ENCODE peak calls at places on chromosomes 1 and 21, in ten cellular contexts. N is H4; C is pancreas; W is AG09309; G is activated CD8-positive, alpha-beta memory T cell treated with anti-CD3 and anti-CD28 coated beads, Interleukin-2, amount 50 U/mL, for 4 hours; D is activated CD4-positive, alpha-beta T cell treated with anti-CD3 and anti-CD28 coated beads for 48 hours; A is left ventricle myocardium inferior; B is dermis microvascular lymphatic vessel endothelial cell; F is hypothalamus; O is T-helper 9 cell. P is an unnamed sample.

GRCh38 chr21:29299046-29299905 is 554 bp downstream of the BACH1 start:
- DNase-seq in N (peak), C (peak), W (no peak), G (peak), D (peak), A (peak), B (peak), F (peak), O (peak), P (peak)

GRCh38 chr1:232319106-232319505 is 310.8 kb downstream of the SIPA1L2 start:
- DNase-seq in N (no peak), C (no peak), W (no peak), G (no peak), D (no peak), A (peak), B (no peak), F (no peak), O (no peak), P (no peak)

GRCh38 chr1:22710688-22711024 is at the start of gene EPHB2:
- DNase-seq in N (peak), C (peak), W (no peak), G (no peak), D (peak), A (peak), B (peak), F (peak), O (no peak), P (no peak)

GRCh38 chr1:111221633-111222286 is 5.8 kb upstream of the CHI3L2 start:
- DNase-seq in N (no peak), C (no peak), W (no peak), G (no peak), D (peak), A (no peak), B (no peak), F (no peak), O (no peak), P (peak)

GRCh38 chr1:53134961-53135734 is 7.3 kb downstream of the SLC1A7 start:
- DNase-seq in N (peak), C (no peak), W (no peak), G (no peak), D (no peak), A (no peak), B (no peak), F (no peak), O (no peak), P (no peak)

GRCh38 chr1:26318338-26319064 is 743 bp downstream of the CD52 start:
- DNase-seq in N (no peak), C (no peak), W (no peak), G (peak), D (peak), A (peak), B (no peak), F (no peak), O (no peak), P (no peak)

GRCh38 chr21:14585122-14585521 is 39.0 kb upstream of the SAMSN1 start:
- DNase-seq in N (no peak), C (no peak), W (no peak), G (no peak), D (no peak), A (no peak), B (no peak), F (no peak), O (no peak), P (no peak)

GRCh38 chr1:183778568-183779433 is 26.1 kb upstream of the RGL1 start:
- DNase-seq in N (no peak), C (no peak), W (no peak), G (no peak), D (no peak), A (peak), B (no peak), F (no peak), O (no peak), P (no peak)

GRCh38 chr1:33878392-33878791 is 14.5 kb downstream of the HMGB4 start:
- DNase-seq in N (no peak), C (no peak), W (no peak), G (no peak), D (no peak), A (no peak), B (no peak), F (no peak), O (no peak), P (no peak)

GRCh38 chr1:237043846-237044636 is 2.1 kb downstream of the RYR2 start:
- DNase-seq in N (no peak), C (no peak), W (no peak), G (no peak), D (no peak), A (peak), B (no peak), F (no peak), O (no peak), P (no peak)

GRCh38 chr1:9400425-9401079 is 107.9 kb downstream of the SPSB1 start:
- DNase-seq in N (no peak), C (no peak), W (no peak), G (no peak), D (peak), A (no peak), B (peak), F (no peak), O (no peak), P (no peak)

GRCh38 chr21:38979271-38980196 is 173.8 kb downstream of the ETS2 start:
- DNase-seq in N (peak), C (no peak), W (peak), G (no peak), D (peak), A (no peak), B (no peak), F (no peak), O (no peak), P (no peak)

GRCh38 chr1:202207292-202207691 is 13.7 kb downstream of the LGR6 start:
- DNase-seq in N (peak), C (no peak), W (peak), G (no peak), D (no peak), A (no peak), B (peak), F (no peak), O (no peak), P (no peak)

GRCh38 chr1:198693321-198693720 is 54.5 kb downstream of the PTPRC start:
- DNase-seq in N (no peak), C (no peak), W (no peak), G (no peak), D (no peak), A (no peak), B (no peak), F (no peak), O (no peak), P (no peak)

GRCh38 chr1:32925360-32926142 is 24.4 kb upstream of the TMEM54 start:
- DNase-seq in N (no peak), C (peak), W (no peak), G (no peak), D (peak), A (no peak), B (peak), F (no peak), O (no peak), P (no peak)

GRCh38 chr1:203692565-203693470 is 66.2 kb downstream of the ATP2B4 start:
- DNase-seq in N (peak), C (peak), W (peak), G (no peak), D (no peak), A (peak), B (peak), F (peak), O (no peak), P (no peak)

GRCh38 chr1:160068231-160068630 is 1.7 kb downstream of the KCNJ10 start:
- DNase-seq in N (no peak), C (no peak), W (no peak), G (no peak), D (no peak), A (no peak), B (no peak), F (peak), O (no peak), P (no peak)

GRCh38 chr1:30728340-30728739 is 5.0 kb upstream of the MATN1 start:
- DNase-seq in N (no peak), C (no peak), W (no peak), G (no peak), D (no peak), A (no peak), B (no peak), F (no peak), O (no peak), P (no peak)

GRCh38 chr1:163195728-163196448 is 6.8 kb downstream of the RGS5 start:
- DNase-seq in N (no peak), C (no peak), W (no peak), G (no peak), D (no peak), A (no peak), B (peak), F (no peak), O (no peak), P (no peak)

GRCh38 chr1:44995467-44996238 is 9.3 kb upstream of the EIF2B3 start:
- DNase-seq in N (no peak), C (no peak), W (no peak), G (no peak), D (no peak), A (no peak), B (no peak), F (no peak), O (no peak), P (no peak)

GRCh38 chr21:26637346-26637745 is 64.3 kb upstream of the CYYR1 start:
- DNase-seq in N (peak), C (no peak), W (no peak), G (no peak), D (no peak), A (no peak), B (no peak), F (no peak), O (no peak), P (no peak)

P was measured in activated naive CD8-positive, alpha-beta T cell treated with anti-CD3 and anti-CD28 coated beads, Interleukin-2, amount 10 ng/mL, durations not matched to agents 7 days and 5 days.